ENCODE peak calls at places on chromosomes 6 and 20, in six cellular contexts. Z is mucosa of descending colon, F is spleen, P is right lobe of liver, L is AG10803, I is AG09309. S is an unnamed sample.

GRCh38 chr20:56247954-56248782 is at the start of gene MC3R:
- DNase-seq in Z (no peak), F (no peak), P (peak; percentile 69), L (peak; percentile 50), I (peak; percentile 14), S (peak; percentile 30)

GRCh38 chr6:44012078-44012493 is 115.2 kb downstream of the MRPL14 start:
- DNase-seq in Z (no peak), F (peak; percentile 57), P (no peak), L (peak; percentile 99), I (peak; percentile 95), S (no peak)

GRCh38 chr6:122580731-122581130 is 29.5 kb upstream of the PKIB start:
- DNase-seq in Z (no peak), F (no peak), P (no peak), L (no peak), I (no peak), S (peak; percentile 22)

GRCh38 chr20:8039048-8039447 is 19.5 kb upstream of the TMX4 start:
- DNase-seq in Z (no peak), F (no peak), P (no peak), L (no peak), I (no peak), S (peak; percentile 37)

GRCh38 chr6:143100429-143100828 is 39.7 kb downstream of the AIG1 start:
- DNase-seq in Z (no peak), F (no peak), P (no peak), L (no peak), I (no peak), S (no peak)

GRCh38 chr6:84762941-84763396 is 1.4 kb downstream of the TBX18 start:
- DNase-seq in Z (peak; percentile 54), F (no peak), P (peak; percentile 53), L (peak; percentile 67), I (no peak), S (peak; percentile 69)

GRCh38 chr20:18057106-18057993 is at the start of gene OVOL2:
- DNase-seq in Z (peak; percentile 92), F (no peak), P (peak; percentile 61), L (no peak), I (no peak), S (peak; percentile 90)

GRCh38 chr6:33168202-33168601 is 24.1 kb downstream of the COL11A2 start:
- DNase-seq in Z (no peak), F (peak; percentile 36), P (no peak), L (no peak), I (no peak), S (no peak)

GRCh38 chr20:36098364-36098763 is 56.2 kb upstream of the EPB41L1 start:
- DNase-seq in Z (no peak), F (no peak), P (no peak), L (peak; percentile 80), I (no peak), S (no peak)

GRCh38 chr6:41162687-41163418 is at the start of gene TREM2:
- DNase-seq in Z (no peak), F (no peak), P (no peak), L (no peak), I (no peak), S (no peak)

GRCh38 chr20:9021699-9022098 is 47.2 kb upstream of the PLCB4 start:
- DNase-seq in Z (no peak), F (no peak), P (no peak), L (no peak), I (no peak), S (peak; percentile 57)

GRCh38 chr6:167296902-167297301 is 5.8 kb downstream of the UNC93A start:
- DNase-seq in Z (no peak), F (peak; percentile 23), P (no peak), L (no peak), I (no peak), S (no peak)

GRCh38 chr6:139627091-139627490 is 252.6 kb upstream of the CITED2 start:
- DNase-seq in Z (no peak), F (no peak), P (no peak), L (no peak), I (no peak), S (peak; percentile 71)

GRCh38 chr20:46987001-46987400 is 92.4 kb downstream of the EYA2 start:
- DNase-seq in Z (no peak), F (peak; percentile 5), P (no peak), L (peak; percentile 19), I (no peak), S (no peak)

GRCh38 chr6:38012573-38012972 is 193.0 kb downstream of the ZFAND3 start:
- DNase-seq in Z (no peak), F (no peak), P (no peak), L (peak; percentile 45), I (peak; percentile 4), S (peak; percentile 50)

GRCh38 chr20:20227013-20227571 is 140.8 kb upstream of the INSM1 start:
- DNase-seq in Z (no peak), F (no peak), P (no peak), L (no peak), I (no peak), S (no peak)

GRCh38 chr20:20230741-20231140 is 137.2 kb upstream of the INSM1 start:
- DNase-seq in Z (no peak), F (no peak), P (no peak), L (no peak), I (no peak), S (no peak)

GRCh38 chr20:20229595-20229994 is 138.3 kb upstream of the INSM1 start:
- DNase-seq in Z (no peak), F (no peak), P (no peak), L (peak; percentile 3), I (no peak), S (no peak)

GRCh38 chr20:20226554-20226953 is 141.3 kb upstream of the INSM1 start:
- DNase-seq in Z (no peak), F (no peak), P (no peak), L (no peak), I (no peak), S (no peak)

GRCh38 chr20:20228351-20228750 is 139.6 kb upstream of the INSM1 start:
- DNase-seq in Z (no peak), F (no peak), P (no peak), L (no peak), I (no peak), S (no peak)
- TF ChIP-seq CTCF in Z (no peak), F (no peak), P (no peak), L (no peak), I (no peak), S (no peak)

DNA sequence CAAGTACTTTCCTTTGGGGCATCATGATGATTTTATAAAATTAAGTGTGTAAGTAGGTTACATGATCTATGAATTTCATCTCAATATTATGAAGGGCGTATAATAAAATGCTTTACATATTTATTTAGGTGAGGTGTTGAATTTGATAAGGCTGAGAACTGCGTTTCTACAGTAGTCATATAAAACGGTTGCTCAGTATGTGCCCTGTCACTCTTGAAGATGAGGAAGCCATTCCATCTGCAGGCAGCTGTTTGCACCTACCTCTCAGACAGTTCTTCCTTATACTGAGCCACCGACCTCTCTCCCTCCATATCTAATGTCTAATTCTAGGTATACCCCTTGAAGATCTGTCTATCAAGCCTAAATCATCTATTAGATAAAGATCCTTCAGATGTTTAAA is 16.1 kb downstream of the NCOA7 start:
- DNase-seq in Z (no peak), F (no peak), P (no peak), L (no peak), I (no peak), S (no peak)
- TF ChIP-seq CTCF in Z (no peak), F (no peak), P (no peak), L (no peak), I (no peak), S (no peak)

GRCh38 chr20:57693670-57694329 is 16.0 kb downstream of the PMEPA1 start:
- DNase-seq in Z (no peak), F (no peak), P (no peak), L (no peak), I (no peak), S (no peak)
- TF ChIP-seq CTCF in Z (no peak), F (no peak), P (no peak), L (no peak), I (no peak), S (no peak)

DNA sequence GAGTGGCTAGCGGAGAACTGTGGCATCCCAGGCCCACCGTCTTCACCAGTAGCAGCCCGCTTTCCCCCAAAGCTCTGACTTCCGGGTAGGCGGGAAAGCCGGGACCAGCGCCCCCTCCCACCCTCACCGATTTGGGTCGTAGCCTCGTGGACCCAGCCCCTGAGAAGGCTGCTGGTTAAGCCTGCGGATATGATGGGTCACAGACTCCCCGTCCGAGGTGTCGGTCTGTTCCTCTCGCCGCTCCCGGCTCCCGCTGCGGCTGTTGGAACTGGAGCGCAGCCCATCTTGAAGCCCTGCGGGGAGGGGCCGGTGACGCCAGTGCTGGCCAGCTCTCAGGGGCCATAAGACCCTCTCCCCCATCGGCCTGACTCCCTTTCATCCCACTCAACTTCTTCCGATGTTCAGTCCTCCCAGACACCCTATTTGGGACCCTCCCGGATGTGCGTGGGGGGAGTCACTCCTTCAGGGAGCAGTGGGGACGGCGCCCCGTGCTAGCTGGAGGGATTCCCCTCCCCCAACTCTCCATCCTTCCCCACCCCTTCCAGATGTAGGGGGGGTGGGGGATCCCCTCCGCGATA is 772 bp downstream of the GNL1 start:
- DNase-seq in Z (peak; percentile 76), F (peak; percentile 88), P (peak; percentile 70), L (peak; percentile 17), I (no peak), S (peak; percentile 71)
- TF ChIP-seq CTCF in Z (no peak), F (no peak), P (no peak), L (no peak), I (no peak), S (no peak)

DNA sequence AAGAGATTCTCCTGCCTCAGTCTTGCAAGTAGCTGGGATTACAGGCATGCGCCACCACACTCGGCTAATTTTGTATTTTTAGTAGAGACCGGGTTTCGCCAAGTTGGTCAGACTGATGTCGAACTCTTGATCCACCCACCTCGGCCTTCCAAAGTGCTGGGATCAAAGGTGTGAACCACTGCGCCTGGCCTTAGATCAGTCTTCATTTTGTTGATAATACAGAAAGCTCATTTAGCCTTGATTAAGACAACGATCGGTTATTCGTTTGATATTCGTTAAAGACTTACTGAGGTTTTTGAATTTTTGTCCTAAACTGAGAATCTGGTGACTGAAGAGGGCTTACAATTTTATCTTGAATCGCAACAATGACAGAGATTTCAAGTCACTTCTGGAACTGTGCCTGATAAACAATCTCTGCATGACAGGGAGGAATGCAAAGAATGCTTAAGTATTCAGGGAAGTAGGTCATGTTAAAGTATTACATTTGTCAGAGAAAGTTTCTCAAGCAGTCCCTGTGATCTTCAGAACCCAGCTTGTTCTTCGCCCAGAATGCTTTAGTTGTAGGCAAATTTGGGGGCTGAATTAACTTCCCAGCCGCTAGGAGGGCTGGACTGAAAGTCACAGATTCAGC is 14.8 kb downstream of the AKAP12 start:
- DNase-seq in Z (no peak), F (no peak), P (no peak), L (peak; percentile 65), I (no peak), S (peak; percentile 61)
- TF ChIP-seq CTCF in Z (no peak), F (no peak), P (no peak), L (no peak), I (no peak), S (no peak)

GRCh38 chr6:98848539-98849210 is 14.3 kb downstream of the POU3F2 start:
- DNase-seq in Z (peak; percentile 29), F (no peak), P (no peak), L (no peak), I (no peak), S (no peak)

GRCh38 chr6:98847392-98847766 is 13.0 kb downstream of the POU3F2 start:
- DNase-seq in Z (no peak), F (no peak), P (no peak), L (no peak), I (no peak), S (peak; percentile 67)

GRCh38 chr6:98845201-98846020 is 11.0 kb downstream of the POU3F2 start:
- DNase-seq in Z (peak; percentile 59), F (peak; percentile 87), P (peak; percentile 72), L (peak; percentile 79), I (peak; percentile 46), S (peak; percentile 94)

GRCh38 chr6:98846021-98846380 is 11.6 kb downstream of the POU3F2 start:
- DNase-seq in Z (no peak), F (no peak), P (no peak), L (no peak), I (no peak), S (no peak)

GRCh38 chr6:98847767-98848538 is 13.6 kb downstream of the POU3F2 start:
- DNase-seq in Z (peak; percentile 44), F (peak; percentile 79), P (peak; percentile 50), L (no peak), I (no peak), S (peak; percentile 76)
- TF ChIP-seq CTCF in Z (no peak), F (no peak), P (no peak), L (peak; percentile 5), I (no peak), S (no peak)

S was measured in GM23338.